ENCODE peak calls at places on chromosomes 3 and 15, in four cellular contexts. P, K, R and L are unnamed samples.

GRCh38 chr15:42100021-42100800 is 5.8 kb upstream of the PLA2G4D start:
- DNase-seq in P (no peak), K (no peak), R (no peak), L (no peak)

GRCh38 chr3:13025090-13025489 is 48.1 kb downstream of the IQSEC1 start:
- DNase-seq in P (no peak), K (peak), R (peak), L (peak)

GRCh38 chr3:107227091-107227490 is 150.1 kb upstream of the CCDC54 start:
- DNase-seq in P (no peak), K (no peak), R (no peak), L (no peak)

GRCh38 chr3:28294667-28295413 is 53.4 kb downstream of the CMC1 start:
- DNase-seq in P (no peak), K (no peak), R (no peak), L (no peak)

GRCh38 chr15:84702961-84703482 is 12.9 kb downstream of the SEC11A start:
- DNase-seq in P (no peak), K (no peak), R (no peak), L (no peak)

GRCh38 chr3:116083686-116084085 is 361.6 kb downstream of the LSAMP start:
- DNase-seq in P (no peak), K (no peak), R (no peak), L (no peak)

GRCh38 chr3:99909714-99910508 is 92.2 kb downstream of the CMSS1 start:
- DNase-seq in P (no peak), K (no peak), R (no peak), L (peak)

GRCh38 chr3:141276398-141276797 is 44.8 kb downstream of the PXYLP1 start:
- DNase-seq in P (no peak), K (no peak), R (no peak), L (no peak)

GRCh38 chr3:171842864-171843511 is at the start of gene TMEM212:
- DNase-seq in P (no peak), K (no peak), R (no peak), L (peak)

GRCh38 chr3:81173514-81173913 is 587.9 kb downstream of the GBE1 start:
- DNase-seq in P (no peak), K (no peak), R (no peak), L (peak)

GRCh38 chr3:184683234-184683633 is 28.6 kb downstream of the MAGEF1 start:
- DNase-seq in P (no peak), K (no peak), R (no peak), L (no peak)

GRCh38 chr15:35680951-35681350 is 135.0 kb upstream of the DPH6 start:
- DNase-seq in P (no peak), K (no peak), R (no peak), L (no peak)

GRCh38 chr15:78070049-78070698 is 7.3 kb downstream of the TBC1D2B start:
- DNase-seq in P (no peak), K (no peak), R (no peak), L (no peak)

GRCh38 chr15:59879506-59879905 is 124.6 kb upstream of the FOXB1 start:
- DNase-seq in P (no peak), K (no peak), R (no peak), L (no peak)

GRCh38 chr3:72405943-72406585 is 442.2 kb downstream of the SHQ1 start:
- DNase-seq in P (no peak), K (no peak), R (no peak), L (no peak)

GRCh38 chr3:18111702-18112311 is 313.3 kb downstream of the SATB1 start:
- DNase-seq in P (no peak), K (no peak), R (peak), L (peak)

GRCh38 chr3:184096811-184097378 is at the start of gene HTR3E:
- DNase-seq in P (no peak), K (no peak), R (no peak), L (no peak)

GRCh38 chr3:126955004-126955790 is 27.7 kb upstream of the PLXNA1 start:
- DNase-seq in P (no peak), K (no peak), R (no peak), L (no peak)

GRCh38 chr3:15633159-15633558 is 31.6 kb downstream of the BTD start:
- DNase-seq in P (no peak), K (no peak), R (no peak), L (no peak)

GRCh38 chr3:46400000-46400734 is 6.7 kb downstream of the CCR5AS start:
- DNase-seq in P (peak), K (no peak), R (no peak), L (no peak)

GRCh38 chr15:59976480-59976879 is 27.6 kb upstream of the FOXB1 start:
- DNase-seq in P (no peak), K (no peak), R (no peak), L (no peak)

GRCh38 chr3:64533565-64534317 is 154.1 kb downstream of the ADAMTS9 start:
- DNase-seq in P (peak), K (peak), R (peak), L (peak)

GRCh38 chr3:18237251-18238005 is 187.7 kb downstream of the SATB1 start:
- DNase-seq in P (no peak), K (no peak), R (peak), L (no peak)

GRCh38 chr3:57951106-57951882 is 56.9 kb upstream of the FLNB start:
- DNase-seq in P (peak), K (no peak), R (peak), L (peak)

GRCh38 chr3:179149951-179150350 is 1.8 kb downstream of the PIK3CA start:
- DNase-seq in P (no peak), K (no peak), R (no peak), L (no peak)

GRCh38 chr3:88810455-88810854 is 297.0 kb upstream of the EPHA3 start:
- DNase-seq in P (no peak), K (no peak), R (no peak), L (no peak)

GRCh38 chr3:193801094-193801493 is 208.1 kb downstream of the OPA1 start:
- DNase-seq in P (no peak), K (no peak), R (no peak), L (no peak)

GRCh38 chr3:167605871-167606270 is 47.9 kb downstream of the WDR49 start:
- DNase-seq in P (no peak), K (no peak), R (no peak), L (no peak)

GRCh38 chr15:34818531-34818930 is 23.2 kb upstream of the ACTC1 start:
- DNase-seq in P (no peak), K (no peak), R (no peak), L (no peak)

GRCh38 chr3:50358927-50359759 is at the start of gene TMEM115:
- DNase-seq in P (peak), K (peak), R (peak), L (peak)

GRCh38 chr15:52780172-52780980 is 9.8 kb downstream of the ONECUT1 start:
- DNase-seq in P (peak), K (peak), R (peak), L (peak)

GRCh38 chr3:37920156-37920686 is 58.5 kb downstream of the CTDSPL start:
- DNase-seq in P (no peak), K (no peak), R (no peak), L (no peak)

GRCh38 chr3:46893763-46894162 is 16.2 kb downstream of the PTH1R start:
- DNase-seq in P (no peak), K (no peak), R (no peak), L (no peak)

GRCh38 chr15:50825946-50826345 is 60.4 kb upstream of the SPPL2A start:
- DNase-seq in P (no peak), K (no peak), R (no peak), L (no peak)

GRCh38 chr15:73745073-73745472 is 8.1 kb downstream of the INSYN1 start:
- DNase-seq in P (no peak), K (no peak), R (no peak), L (no peak)

GRCh38 chr3:144053121-144053520 is 81.5 kb downstream of the DIPK2A start:
- DNase-seq in P (no peak), K (no peak), R (no peak), L (no peak)
- TF ChIP-seq TCF7L2 in P (no peak), K (no peak), R (no peak), L (no peak)

GRCh38 chr3:67605377-67605776 is 49.0 kb downstream of the SUCLG2 start:
- DNase-seq in P (no peak), K (no peak), R (no peak), L (no peak)
- TF ChIP-seq TCF7L2 in P (no peak), K (no peak), R (no peak), L (no peak)

DNA sequence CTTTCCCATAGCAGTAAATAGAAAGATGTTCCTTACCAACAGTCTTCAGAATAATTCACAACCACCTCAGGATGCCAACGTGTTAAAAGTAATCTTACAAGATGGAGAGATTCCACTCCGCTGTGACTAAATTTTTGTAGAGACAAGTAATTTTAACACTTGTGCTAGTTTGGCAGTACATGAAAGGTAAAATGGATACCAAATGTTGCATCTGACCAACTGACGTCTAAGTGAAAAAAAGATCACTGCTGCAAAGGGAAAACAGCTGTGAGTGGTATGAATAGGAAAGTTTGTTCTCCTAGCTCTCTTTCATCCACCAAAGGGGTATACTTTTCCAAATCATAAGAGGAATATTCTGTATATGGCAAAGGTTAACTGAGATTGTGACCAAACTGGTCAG is 2.6 kb downstream of the SPG21 start:
- DNase-seq in P (no peak), K (no peak), R (no peak), L (no peak)
- TF ChIP-seq TCF7L2 in P (no peak), K (no peak), R (no peak), L (no peak)

GRCh38 chr15:44535092-44535491 is 1.9 kb upstream of the EIF3J start:
- DNase-seq in P (no peak), K (no peak), R (no peak), L (no peak)

GRCh38 chr15:44535509-44536297 is 1.2 kb upstream of the EIF3J start:
- DNase-seq in P (no peak), K (no peak), R (no peak), L (peak)

GRCh38 chr15:44536962-44537727 is at the start of gene EIF3J:
- DNase-seq in P (peak), K (peak), R (peak), L (peak)

GRCh38 chr15:44536298-44536961 is 517 bp upstream of the EIF3J start:
- DNase-seq in P (peak), K (peak), R (peak), L (peak)

GRCh38 chr15:44537728-44538240 is 837 bp downstream of the EIF3J start:
- DNase-seq in P (peak), K (no peak), R (no peak), L (peak)
- TF ChIP-seq TCF7L2 in P (no peak), K (no peak), R (no peak), L (no peak)

DNA sequence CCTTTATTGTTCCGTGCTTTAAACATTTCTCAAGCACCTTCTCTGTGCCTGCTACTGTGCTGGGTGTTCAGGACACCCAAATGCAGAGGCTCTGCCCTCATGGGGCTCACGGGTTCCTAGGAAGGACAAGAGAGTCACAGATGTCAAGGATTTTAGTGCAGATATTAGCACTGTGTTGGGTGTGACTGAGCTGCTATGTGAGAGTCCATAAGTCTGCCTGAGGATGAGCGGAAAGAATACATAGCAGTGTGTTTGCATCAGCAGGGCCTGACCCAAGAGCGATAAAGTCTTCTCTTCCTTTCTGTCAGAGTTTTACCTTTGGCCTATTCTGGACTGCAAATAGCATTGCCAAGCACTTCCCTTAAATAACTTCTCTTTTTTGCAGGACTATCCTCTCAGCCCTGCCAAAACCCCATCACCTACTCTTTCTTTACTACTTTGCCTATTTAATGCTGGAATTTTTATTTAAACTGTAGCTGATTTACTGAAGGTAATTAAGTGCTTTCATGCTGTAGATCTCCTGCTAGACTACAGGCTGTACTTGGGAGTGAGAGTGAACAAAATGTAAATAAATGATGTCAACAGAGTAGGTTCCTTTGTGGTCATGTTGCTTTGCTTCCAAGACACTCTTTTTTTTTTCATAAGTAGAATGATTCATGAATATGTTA is 459.4 kb upstream of the TPRG1 start:
- DNase-seq in P (no peak), K (no peak), R (no peak), L (peak)
- TF ChIP-seq TCF7L2 in P (no peak), K (no peak), R (no peak), L (no peak)

GRCh38 chr3:128481438-128481942 is 11.5 kb downstream of the GATA2 start:
- DNase-seq in P (no peak), K (no peak), R (no peak), L (no peak)
- TF ChIP-seq TCF7L2 in P (no peak), K (no peak), R (no peak), L (no peak)

DNA sequence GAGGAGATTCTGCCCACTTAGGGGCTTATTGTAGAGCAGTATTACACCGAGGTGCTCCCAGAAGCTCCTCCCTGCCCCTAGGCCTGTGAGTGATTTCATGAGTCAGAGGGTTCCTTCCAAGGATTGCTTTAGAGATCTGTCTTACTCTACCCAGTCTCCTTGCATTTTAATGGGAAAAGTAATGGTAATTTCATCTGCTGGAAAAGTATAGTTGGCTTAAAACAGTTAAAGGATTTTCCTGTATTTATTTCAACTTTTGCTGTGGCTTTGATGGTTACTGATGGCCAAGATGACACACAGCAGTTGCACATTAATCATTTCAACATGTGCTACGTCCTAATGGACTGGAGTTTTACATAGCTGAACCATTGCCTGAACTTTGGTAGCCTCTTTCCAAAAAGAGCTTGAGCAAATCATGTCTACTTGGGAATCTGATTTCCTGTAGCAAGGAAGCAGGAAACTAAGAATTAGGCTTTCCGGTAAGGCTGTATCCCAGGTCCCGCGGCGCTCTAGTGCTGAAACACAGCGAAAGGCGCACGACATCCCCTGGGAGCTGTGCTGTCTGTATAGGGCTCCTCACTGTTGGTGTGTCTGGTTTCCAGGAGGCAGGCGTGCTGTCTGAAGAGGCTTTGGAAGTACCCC is 9.2 kb upstream of the PGPEP1L start:
- DNase-seq in P (no peak), K (peak), R (no peak), L (no peak)
- TF ChIP-seq TCF7L2 in P (no peak), K (no peak), R (no peak), L (no peak)

DNA sequence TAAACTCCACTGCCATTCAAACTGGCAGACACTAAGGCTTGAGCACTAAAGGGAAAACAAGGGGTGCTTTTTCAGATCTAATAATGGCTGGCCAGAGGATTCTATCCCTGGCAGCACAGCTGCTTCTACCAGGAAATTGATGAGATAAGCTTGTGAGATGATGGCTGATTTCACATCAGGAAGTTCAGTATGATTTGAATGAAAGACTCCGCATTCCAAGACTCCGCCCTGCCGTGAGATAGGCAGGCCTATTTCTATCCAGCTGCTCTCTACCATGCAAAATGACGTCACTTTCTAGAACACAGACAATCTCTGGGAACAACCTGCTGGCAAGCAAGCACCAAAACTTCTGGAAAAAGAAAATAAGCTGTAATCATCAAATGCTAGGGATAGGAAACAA is 171.8 kb downstream of the WDR76 start:
- DNase-seq in P (no peak), K (no peak), R (no peak), L (no peak)
- TF ChIP-seq TCF7L2 in P (no peak), K (no peak), R (no peak), L (no peak)

DNA sequence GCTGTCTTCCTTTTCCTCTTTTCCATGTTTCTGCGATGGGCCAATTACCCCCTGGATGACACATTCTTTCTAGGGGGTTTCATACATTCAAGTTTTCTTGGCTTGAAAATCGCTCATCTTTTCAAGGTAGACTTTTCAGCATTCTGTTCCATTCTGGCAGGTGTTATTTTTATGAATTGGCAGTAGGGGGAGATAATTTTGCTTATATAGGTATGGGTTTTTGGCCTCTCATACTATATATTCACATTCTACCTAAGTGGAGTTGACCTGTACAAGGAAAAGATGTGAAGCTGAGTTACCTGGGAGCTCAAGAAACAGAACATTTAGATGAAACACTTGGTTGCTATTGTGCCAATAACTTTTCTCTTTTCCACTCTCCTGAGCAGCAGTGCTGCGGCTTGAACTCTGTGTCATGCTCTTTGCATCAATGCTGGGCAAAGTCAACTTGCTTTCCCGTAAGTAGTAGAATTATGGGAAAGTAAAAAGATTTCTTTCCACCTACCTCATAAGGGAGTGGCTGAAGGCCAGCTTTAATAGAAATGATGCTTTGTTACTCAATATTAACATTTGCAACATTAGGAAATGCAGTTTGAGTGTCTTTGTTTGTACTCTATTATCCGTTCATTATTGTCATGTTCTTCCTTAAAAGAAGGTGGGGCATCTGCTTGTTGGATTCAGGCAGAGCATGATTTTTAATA is 27.9 kb upstream of the MFSD1 start:
- DNase-seq in P (no peak), K (no peak), R (no peak), L (no peak)
- TF ChIP-seq TCF7L2 in P (no peak), K (no peak), R (no peak), L (no peak)

DNA sequence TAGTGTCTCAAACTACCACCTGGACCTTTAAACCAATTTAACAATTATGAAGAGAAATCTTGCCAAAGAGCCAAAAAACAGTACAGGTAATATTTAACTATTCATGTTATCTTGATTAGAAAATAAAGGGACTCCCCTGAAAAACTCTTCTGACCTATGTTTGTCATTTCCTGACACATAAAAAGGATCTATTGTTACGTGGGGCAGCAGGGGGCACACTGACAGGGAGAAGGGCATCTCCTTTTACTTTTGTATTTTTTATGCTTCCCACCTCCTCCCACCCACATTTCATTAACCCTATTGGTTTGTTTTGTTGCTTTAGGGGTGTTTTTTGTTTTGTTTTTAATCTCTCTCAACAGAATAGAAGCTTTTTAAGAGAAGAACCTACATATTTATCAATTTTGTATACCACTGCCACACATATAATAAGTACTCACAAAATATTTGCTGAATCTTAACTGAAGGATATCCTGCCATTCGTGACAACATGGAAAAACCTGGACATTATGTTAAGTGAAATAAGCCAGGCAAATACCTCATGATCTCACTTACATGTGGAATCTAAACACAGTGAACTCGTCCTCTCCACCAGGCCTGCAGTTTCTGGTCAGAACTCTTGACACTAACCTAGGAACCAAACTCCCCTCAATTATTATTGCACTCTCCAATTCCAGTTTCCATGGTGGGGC is 17.7 kb downstream of the STAG1 start:
- DNase-seq in P (no peak), K (no peak), R (no peak), L (peak)
- TF ChIP-seq TCF7L2 in P (no peak), K (no peak), R (no peak), L (no peak)